ENCODE peak calls at places on chromosome 19, in seven cellular contexts. J, T, K, E, N, A and H are unnamed samples.

GRCh38 chr19:12527034-12527836 is 24.0 kb downstream of the ZNF564 start:
- DNase-seq in J (no peak), T (no peak), K (no peak), E (no peak), N (no peak), A (peak), H (no peak)

GRCh38 chr19:44707794-44708193 is 8.8 kb downstream of the CEACAM16 start:
- DNase-seq in J (no peak), T (no peak), K (no peak), E (no peak), N (no peak), A (no peak), H (no peak)

GRCh38 chr19:47156861-47157454 is 26.3 kb downstream of the SAE1 start:
- DNase-seq in J (no peak), T (no peak), K (no peak), E (no peak), N (no peak), A (no peak), H (no peak)

GRCh38 chr19:28878862-28879566 is 333.9 kb downstream of the UQCRFS1 start:
- DNase-seq in J (peak), T (peak), K (no peak), E (no peak), N (peak), A (peak), H (no peak)

GRCh38 chr19:5950744-5951143 is 27.2 kb downstream of the RANBP3 start:
- DNase-seq in J (no peak), T (no peak), K (no peak), E (no peak), N (no peak), A (no peak), H (no peak)

GRCh38 chr19:6424190-6424938 is at the start of gene KHSRP:
- DNase-seq in J (no peak), T (peak), K (no peak), E (no peak), N (no peak), A (no peak), H (no peak)

GRCh38 chr19:37855098-37855497 is 51.3 kb downstream of the WDR87 start:
- DNase-seq in J (no peak), T (peak), K (no peak), E (no peak), N (peak), A (no peak), H (no peak)

GRCh38 chr19:5130371-5131030 is 161.6 kb downstream of the KDM4B start:
- DNase-seq in J (peak), T (no peak), K (no peak), E (peak), N (peak), A (no peak), H (no peak)

GRCh38 chr19:21256722-21257121 is 72.5 kb downstream of the ZNF708 start:
- DNase-seq in J (no peak), T (no peak), K (no peak), E (no peak), N (no peak), A (peak), H (no peak)

GRCh38 chr19:22427587-22428298 is 5.6 kb upstream of the ZNF98 start:
- DNase-seq in J (no peak), T (no peak), K (no peak), E (no peak), N (no peak), A (peak), H (no peak)

GRCh38 chr19:49895566-49896297 is 955 bp downstream of the IL4I1 start:
- DNase-seq in J (no peak), T (no peak), K (no peak), E (no peak), N (no peak), A (no peak), H (no peak)

GRCh38 chr19:27777726-27778125 is 1435.2 kb downstream of the UQCRFS1 start:
- DNase-seq in J (no peak), T (no peak), K (no peak), E (no peak), N (no peak), A (no peak), H (no peak)

GRCh38 chr19:19866599-19867248 is 1.0 kb downstream of the ZNF253 start:
- DNase-seq in J (peak), T (no peak), K (no peak), E (peak), N (no peak), A (no peak), H (no peak)

GRCh38 chr19:51783373-51783772 is 11.6 kb upstream of the FPR3 start:
- DNase-seq in J (no peak), T (no peak), K (no peak), E (no peak), N (no peak), A (no peak), H (no peak)

GRCh38 chr19:54791476-54791875 is 11.9 kb upstream of the KIR2DL4 start:
- DNase-seq in J (no peak), T (no peak), K (no peak), E (no peak), N (no peak), A (no peak), H (no peak)

GRCh38 chr19:677601-678380 is 1.6 kb downstream of the FSTL3 start:
- DNase-seq in J (no peak), T (peak), K (no peak), E (no peak), N (no peak), A (peak), H (no peak)

GRCh38 chr19:32201661-32202060 is 143.7 kb upstream of the ZNF507 start:
- DNase-seq in J (no peak), T (no peak), K (no peak), E (no peak), N (no peak), A (no peak), H (no peak)

GRCh38 chr19:14475251-14476073 is at the start of gene PTGER1:
- DNase-seq in J (no peak), T (no peak), K (no peak), E (no peak), N (no peak), A (peak), H (no peak)

GRCh38 chr19:49888478-49888901 is 8.2 kb downstream of the IL4I1 start:
- DNase-seq in J (no peak), T (no peak), K (no peak), E (no peak), N (no peak), A (no peak), H (no peak)

GRCh38 chr19:42275103-42275502 is 6.1 kb downstream of the CIC start:
- DNase-seq in J (no peak), T (no peak), K (no peak), E (no peak), N (no peak), A (no peak), H (no peak)

GRCh38 chr19:54096642-54097106 is 3.9 kb downstream of the OSCAR start:
- DNase-seq in J (no peak), T (no peak), K (no peak), E (no peak), N (no peak), A (no peak), H (no peak)

GRCh38 chr19:35739275-35740107 is 2.8 kb downstream of the IGFLR1 start:
- DNase-seq in J (no peak), T (no peak), K (no peak), E (no peak), N (no peak), A (no peak), H (no peak)

GRCh38 chr19:4537953-4538600 is 1.8 kb downstream of the LRG1 start:
- DNase-seq in J (no peak), T (no peak), K (no peak), E (no peak), N (no peak), A (no peak), H (no peak)